ENCODE peak calls at places on chromosome 15, in eight cellular contexts. One of them, this sample, is unnamed.

GRCh38 chr15:75697523-75698398 is 14.9 kb downstream of the CSPG4 start:
- DNase-seq in coronary artery: no peak
- DNase-seq in fibroblast of mammary gland: no peak
- DNase-seq in type B pancreatic cell: no peak
- DNase-seq in heart right ventricle: no peak
- DNase-seq in progenitor cell of endocrine pancreas: no peak
- DNase-seq in nephron progenitor cell: no peak
- DNase-seq in GM12865: no peak
- DNase-seq in this sample: no peak

GRCh38 chr15:63501256-63502089 is 2.9 kb upstream of the USP3 start:
- DNase-seq in nephron progenitor cell: peak
- DNase-seq in coronary artery: peak
- DNase-seq in heart right ventricle: peak
- DNase-seq in GM12865: peak
- DNase-seq in fibroblast of mammary gland: peak
- DNase-seq in type B pancreatic cell: no peak
- DNase-seq in progenitor cell of endocrine pancreas: no peak
- DNase-seq in this sample: no peak

GRCh38 chr15:52349062-52349700 is 53.6 kb upstream of the MYO5C start:
- DNase-seq in nephron progenitor cell: no peak
- DNase-seq in GM12865: no peak
- DNase-seq in progenitor cell of endocrine pancreas: no peak
- DNase-seq in fibroblast of mammary gland: no peak
- DNase-seq in coronary artery: no peak
- DNase-seq in heart right ventricle: no peak
- DNase-seq in type B pancreatic cell: no peak
- DNase-seq in this sample: no peak

GRCh38 chr15:66233487-66234415 is 19.8 kb downstream of the MEGF11 start:
- DNase-seq in coronary artery: no peak
- DNase-seq in fibroblast of mammary gland: peak
- DNase-seq in progenitor cell of endocrine pancreas: no peak
- DNase-seq in heart right ventricle: no peak
- DNase-seq in nephron progenitor cell: no peak
- DNase-seq in GM12865: peak
- DNase-seq in type B pancreatic cell: no peak
- DNase-seq in this sample: peak

GRCh38 chr15:88036154-88036839 is 220.2 kb downstream of the NTRK3 start:
- DNase-seq in nephron progenitor cell: no peak
- DNase-seq in type B pancreatic cell: no peak
- DNase-seq in heart right ventricle: no peak
- DNase-seq in fibroblast of mammary gland: no peak
- DNase-seq in progenitor cell of endocrine pancreas: no peak
- DNase-seq in GM12865: no peak
- DNase-seq in coronary artery: no peak
- DNase-seq in this sample: no peak

GRCh38 chr15:52240166-52240565 is 49.0 kb upstream of the GNB5 start:
- DNase-seq in coronary artery: no peak
- DNase-seq in progenitor cell of endocrine pancreas: no peak
- DNase-seq in fibroblast of mammary gland: no peak
- DNase-seq in type B pancreatic cell: no peak
- DNase-seq in heart right ventricle: no peak
- DNase-seq in GM12865: no peak
- DNase-seq in nephron progenitor cell: no peak
- DNase-seq in this sample: no peak

GRCh38 chr15:62119224-62119925 is 45.7 kb downstream of the C2CD4B start:
- DNase-seq in fibroblast of mammary gland: peak
- DNase-seq in type B pancreatic cell: no peak
- DNase-seq in coronary artery: no peak
- DNase-seq in progenitor cell of endocrine pancreas: no peak
- DNase-seq in heart right ventricle: peak
- DNase-seq in GM12865: peak
- DNase-seq in nephron progenitor cell: no peak
- DNase-seq in this sample: no peak

GRCh38 chr15:96349034-96349932 is 18.8 kb downstream of the NR2F2 start:
- DNase-seq in type B pancreatic cell: no peak
- DNase-seq in coronary artery: no peak
- DNase-seq in GM12865: no peak
- DNase-seq in nephron progenitor cell: no peak
- DNase-seq in heart right ventricle: no peak
- DNase-seq in fibroblast of mammary gland: peak
- DNase-seq in progenitor cell of endocrine pancreas: no peak
- DNase-seq in this sample: no peak

GRCh38 chr15:26433818-26434217 is 339.0 kb downstream of the GABRB3 start:
- DNase-seq in nephron progenitor cell: no peak
- DNase-seq in GM12865: no peak
- DNase-seq in heart right ventricle: peak
- DNase-seq in progenitor cell of endocrine pancreas: no peak
- DNase-seq in fibroblast of mammary gland: no peak
- DNase-seq in type B pancreatic cell: no peak
- DNase-seq in coronary artery: no peak
- DNase-seq in this sample: no peak

GRCh38 chr15:33194704-33195261 is at the start of gene FMN1:
- DNase-seq in heart right ventricle: peak
- DNase-seq in fibroblast of mammary gland: peak
- DNase-seq in type B pancreatic cell: peak
- DNase-seq in progenitor cell of endocrine pancreas: peak
- DNase-seq in nephron progenitor cell: peak
- DNase-seq in coronary artery: peak
- DNase-seq in GM12865: peak
- DNase-seq in this sample: peak

GRCh38 chr15:98647774-98648653 is at the start of gene IGF1R:
- DNase-seq in heart right ventricle: peak
- DNase-seq in coronary artery: peak
- DNase-seq in fibroblast of mammary gland: peak
- DNase-seq in GM12865: peak
- DNase-seq in progenitor cell of endocrine pancreas: peak
- DNase-seq in type B pancreatic cell: peak
- DNase-seq in nephron progenitor cell: peak
- DNase-seq in this sample: peak

GRCh38 chr15:30038667-30039523 is 43.9 kb upstream of the GOLGA8J start:
- DNase-seq in type B pancreatic cell: no peak
- DNase-seq in heart right ventricle: no peak
- DNase-seq in nephron progenitor cell: no peak
- DNase-seq in fibroblast of mammary gland: no peak
- DNase-seq in GM12865: no peak
- DNase-seq in progenitor cell of endocrine pancreas: no peak
- DNase-seq in coronary artery: no peak
- DNase-seq in this sample: no peak

DNA sequence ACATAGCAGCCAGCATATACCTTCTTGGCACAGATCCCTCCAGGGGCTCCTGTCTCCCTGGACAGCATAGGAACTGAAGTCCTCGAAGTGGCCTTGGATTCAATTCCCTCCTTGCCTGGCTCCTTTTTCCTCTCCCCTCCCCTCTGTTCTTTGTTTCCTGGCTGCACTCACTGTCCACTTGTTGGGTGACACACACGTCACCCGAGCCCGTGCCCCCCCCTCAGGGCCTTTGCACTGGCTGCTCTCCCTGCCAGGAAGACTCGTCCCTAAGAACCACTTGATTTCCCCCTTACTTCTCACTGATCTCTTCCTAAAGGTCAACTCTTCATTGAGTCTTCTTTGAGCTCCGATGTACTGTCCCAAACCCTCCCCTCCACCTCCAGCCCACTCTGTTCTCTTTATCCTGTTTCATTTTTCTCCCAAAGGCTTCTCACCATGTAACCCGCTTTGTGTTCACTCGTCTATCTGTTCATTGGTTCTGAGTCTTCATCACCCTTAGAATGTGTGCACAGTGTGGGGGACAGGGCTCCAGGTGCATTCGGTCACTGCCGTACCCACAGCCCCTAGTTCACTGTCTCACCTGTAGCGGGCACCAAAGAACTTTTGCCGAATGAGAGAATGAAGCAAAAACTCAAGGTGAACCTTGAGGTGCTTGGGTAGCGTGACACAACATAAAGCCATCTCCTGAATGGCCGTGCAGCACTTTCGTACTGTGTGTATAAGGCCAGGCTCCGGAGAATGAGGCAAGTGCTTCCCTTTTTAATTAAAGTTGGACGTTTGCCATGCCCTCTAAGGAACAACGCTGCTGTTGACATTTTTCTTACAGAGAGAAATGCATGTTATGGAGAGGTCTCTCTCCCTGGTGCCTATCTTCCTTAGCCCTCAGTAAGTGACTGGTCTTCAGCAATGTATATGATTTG is 74.0 kb downstream of the CHRNA7 start:
- DNase-seq in type B pancreatic cell: no peak
- DNase-seq in coronary artery: no peak
- DNase-seq in heart right ventricle: no peak
- DNase-seq in progenitor cell of endocrine pancreas: no peak
- DNase-seq in GM12865: no peak
- DNase-seq in fibroblast of mammary gland: no peak
- DNase-seq in nephron progenitor cell: no peak
- DNase-seq in this sample: no peak
- TF ChIP-seq CTCF in type B pancreatic cell: no peak
- TF ChIP-seq CTCF in coronary artery: no peak
- TF ChIP-seq CTCF in heart right ventricle: no peak
- TF ChIP-seq CTCF in progenitor cell of endocrine pancreas: no peak
- TF ChIP-seq CTCF in GM12865: no peak
- TF ChIP-seq CTCF in fibroblast of mammary gland: no peak
- TF ChIP-seq CTCF in nephron progenitor cell: no peak
- TF ChIP-seq CTCF in this sample: no peak

GRCh38 chr15:92200891-92201290 is 192.8 kb upstream of the ST8SIA2 start:
- DNase-seq in nephron progenitor cell: no peak
- DNase-seq in coronary artery: no peak
- DNase-seq in GM12865: no peak
- DNase-seq in fibroblast of mammary gland: no peak
- DNase-seq in heart right ventricle: no peak
- DNase-seq in type B pancreatic cell: no peak
- DNase-seq in progenitor cell of endocrine pancreas: no peak
- DNase-seq in this sample: no peak

DNA sequence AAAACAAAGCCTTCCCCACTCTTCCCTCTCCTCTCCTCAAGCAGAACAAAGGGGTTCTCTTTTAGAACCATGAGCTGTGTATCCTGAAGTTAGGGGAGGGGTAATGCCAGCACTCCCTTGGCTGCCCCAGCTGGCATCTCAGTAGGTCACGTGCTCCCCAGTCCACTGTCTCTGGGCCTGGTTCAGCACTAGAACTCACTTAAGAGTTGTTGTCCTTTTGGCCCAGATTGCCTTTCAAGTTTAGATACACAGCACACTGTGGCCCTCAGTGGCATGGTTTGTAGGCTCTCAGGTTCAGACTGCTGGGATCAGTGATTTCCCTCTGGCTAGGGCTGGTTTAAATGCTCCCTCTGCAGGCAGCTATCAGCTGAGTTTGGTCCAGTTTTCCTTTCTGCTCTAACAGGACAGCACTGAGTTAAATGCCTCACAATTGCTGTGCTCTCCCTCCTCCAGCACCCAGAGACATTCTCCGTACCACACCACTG is 188.4 kb upstream of the ST8SIA2 start:
- DNase-seq in heart right ventricle: peak
- DNase-seq in type B pancreatic cell: no peak
- DNase-seq in fibroblast of mammary gland: no peak
- DNase-seq in progenitor cell of endocrine pancreas: no peak
- DNase-seq in nephron progenitor cell: no peak
- DNase-seq in coronary artery: no peak
- DNase-seq in GM12865: peak
- DNase-seq in this sample: no peak
- TF ChIP-seq CTCF in heart right ventricle: peak
- TF ChIP-seq CTCF in type B pancreatic cell: peak
- TF ChIP-seq CTCF in fibroblast of mammary gland: no peak
- TF ChIP-seq CTCF in progenitor cell of endocrine pancreas: peak
- TF ChIP-seq CTCF in nephron progenitor cell: no peak
- TF ChIP-seq CTCF in coronary artery: no peak
- TF ChIP-seq CTCF in GM12865: no peak
- TF ChIP-seq CTCF in this sample: no peak

DNA sequence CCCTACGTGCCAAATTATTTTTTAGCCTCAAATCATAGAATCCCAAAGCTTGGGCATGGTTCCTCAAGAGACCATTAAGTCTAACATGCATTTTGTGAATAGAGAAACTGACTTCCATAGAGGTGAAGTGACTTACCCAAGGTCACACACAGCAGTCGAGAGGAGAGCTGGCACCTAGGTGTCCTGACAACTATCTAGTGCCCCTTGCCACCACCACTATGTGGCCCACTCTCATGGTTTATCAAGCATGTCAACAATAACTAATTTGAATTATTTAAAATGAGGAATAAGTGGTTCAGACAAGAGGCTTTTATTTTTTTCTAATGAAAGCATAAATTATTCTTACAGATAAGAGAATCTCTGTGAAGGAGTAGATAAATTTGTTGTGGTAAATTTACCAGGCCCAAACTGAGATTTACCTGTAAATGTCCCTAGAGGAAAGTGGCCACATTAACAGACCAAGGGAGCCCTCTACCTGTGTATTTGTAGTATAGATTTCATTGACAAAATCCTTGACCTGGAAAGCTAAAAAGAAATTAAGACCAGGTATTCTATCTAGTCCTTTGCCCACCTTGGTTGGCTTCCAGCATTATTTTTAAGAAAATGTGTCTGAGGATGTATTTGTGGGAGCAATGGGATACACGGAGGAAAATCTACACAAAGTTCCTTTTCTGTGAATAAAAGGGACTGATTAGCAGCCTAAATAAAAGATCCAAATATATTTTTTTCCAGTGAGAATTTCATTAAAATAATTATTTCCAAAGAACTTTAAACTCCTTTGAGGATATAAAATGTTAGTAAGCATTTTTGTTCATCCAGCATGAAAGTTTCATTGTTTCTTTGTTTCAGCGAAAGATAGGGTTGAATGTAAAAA is 49.1 kb downstream of the IQCH start:
- DNase-seq in type B pancreatic cell: no peak
- DNase-seq in GM12865: peak
- DNase-seq in fibroblast of mammary gland: peak
- DNase-seq in heart right ventricle: peak
- DNase-seq in coronary artery: no peak
- DNase-seq in progenitor cell of endocrine pancreas: no peak
- DNase-seq in nephron progenitor cell: no peak
- DNase-seq in this sample: no peak
- TF ChIP-seq CTCF in type B pancreatic cell: peak
- TF ChIP-seq CTCF in GM12865: peak
- TF ChIP-seq CTCF in fibroblast of mammary gland: peak
- TF ChIP-seq CTCF in heart right ventricle: peak
- TF ChIP-seq CTCF in coronary artery: no peak
- TF ChIP-seq CTCF in progenitor cell of endocrine pancreas: peak
- TF ChIP-seq CTCF in nephron progenitor cell: peak
- TF ChIP-seq CTCF in this sample: peak

DNA sequence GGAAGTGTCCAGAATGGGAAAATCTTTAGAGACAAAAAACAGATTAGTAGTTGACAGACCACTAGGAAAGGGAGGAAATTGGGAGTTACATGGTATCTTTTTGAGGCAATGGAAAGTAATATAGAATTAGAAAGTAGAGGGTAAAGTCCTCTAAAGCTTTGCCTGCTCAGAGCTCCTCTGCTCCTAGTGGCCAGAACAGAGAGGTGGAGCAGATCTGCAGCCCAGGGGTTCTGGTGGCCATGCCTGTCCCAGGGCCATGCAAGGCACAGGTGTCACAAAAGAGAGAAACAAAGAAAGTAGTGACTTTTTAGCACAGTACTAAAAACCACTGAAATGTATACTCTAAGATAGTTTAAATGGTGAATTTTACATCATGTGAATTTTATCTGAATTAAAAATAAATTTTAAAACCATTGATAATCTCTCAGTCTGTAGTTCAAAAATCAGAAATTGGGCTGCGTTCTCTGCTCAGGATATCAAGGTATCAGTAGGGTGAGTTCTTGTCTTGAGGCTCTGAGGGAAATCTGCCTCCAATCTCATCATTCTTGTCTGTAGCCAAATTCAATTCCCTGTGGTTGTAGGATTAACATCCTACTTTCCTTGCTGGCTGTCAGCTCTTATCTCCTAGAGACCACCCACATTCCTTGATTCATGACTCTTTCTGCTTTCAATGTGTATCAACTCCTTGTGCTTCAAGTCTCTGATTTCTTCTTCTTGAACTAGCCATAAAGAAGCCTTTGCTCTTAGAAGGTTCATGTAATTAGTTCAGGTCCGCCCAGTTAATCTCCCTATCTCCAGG is 23.6 kb downstream of the PYGO1 start:
- DNase-seq in coronary artery: no peak
- DNase-seq in type B pancreatic cell: no peak
- DNase-seq in nephron progenitor cell: no peak
- DNase-seq in fibroblast of mammary gland: no peak
- DNase-seq in heart right ventricle: no peak
- DNase-seq in progenitor cell of endocrine pancreas: no peak
- DNase-seq in GM12865: no peak
- DNase-seq in this sample: no peak
- TF ChIP-seq CTCF in coronary artery: no peak
- TF ChIP-seq CTCF in type B pancreatic cell: peak
- TF ChIP-seq CTCF in nephron progenitor cell: no peak
- TF ChIP-seq CTCF in fibroblast of mammary gland: peak
- TF ChIP-seq CTCF in heart right ventricle: no peak
- TF ChIP-seq CTCF in progenitor cell of endocrine pancreas: peak
- TF ChIP-seq CTCF in GM12865: peak
- TF ChIP-seq CTCF in this sample: peak

This sample was measured in neural crest cell.